ENCODE peak calls at places on chromosome 1, in eight cellular contexts. One of them, this sample, is unnamed.
A peak's percentile ranks its signal among the peaks of the same experiment; 100 is the strongest.

GRCh38 chr1:168497376-168497952 is 46.3 kb downstream of the XCL2 start:
- DNase-seq in ascending aorta: no peak
- DNase-seq in SJSA1: no peak
- DNase-seq in CD8-positive, alpha-beta T cell: no peak
- DNase-seq in right lobe of liver: no peak
- DNase-seq in mesendoderm: no peak
- DNase-seq in heart right ventricle: no peak
- DNase-seq in prostate gland: no peak
- DNase-seq in this sample: no peak

GRCh38 chr1:109040627-109041613 is 982 bp downstream of the WDR47 start:
- DNase-seq in ascending aorta: no peak
- DNase-seq in SJSA1: no peak
- DNase-seq in CD8-positive, alpha-beta T cell: no peak
- DNase-seq in right lobe of liver: peak; percentile 56
- DNase-seq in mesendoderm: peak; percentile 16
- DNase-seq in heart right ventricle: peak; percentile 10
- DNase-seq in prostate gland: peak; percentile 6
- DNase-seq in this sample: no peak

GRCh38 chr1:221002601-221003000 is 123.4 kb downstream of the HLX start:
- DNase-seq in ascending aorta: no peak
- DNase-seq in SJSA1: no peak
- DNase-seq in CD8-positive, alpha-beta T cell: no peak
- DNase-seq in right lobe of liver: no peak
- DNase-seq in mesendoderm: no peak
- DNase-seq in heart right ventricle: no peak
- DNase-seq in prostate gland: no peak
- DNase-seq in this sample: no peak

GRCh38 chr1:65581120-65581519 is 160.7 kb downstream of the LEPR start:
- DNase-seq in ascending aorta: no peak
- DNase-seq in SJSA1: no peak
- DNase-seq in CD8-positive, alpha-beta T cell: no peak
- DNase-seq in right lobe of liver: no peak
- DNase-seq in mesendoderm: peak; percentile 24
- DNase-seq in heart right ventricle: no peak
- DNase-seq in prostate gland: no peak
- DNase-seq in this sample: no peak

GRCh38 chr1:232519186-232519585 is 110.7 kb downstream of the SIPA1L2 start:
- DNase-seq in ascending aorta: no peak
- DNase-seq in SJSA1: no peak
- DNase-seq in CD8-positive, alpha-beta T cell: no peak
- DNase-seq in right lobe of liver: no peak
- DNase-seq in mesendoderm: peak; percentile 49
- DNase-seq in heart right ventricle: peak; percentile 54
- DNase-seq in prostate gland: no peak
- DNase-seq in this sample: no peak

GRCh38 chr1:245583575-245584330 is 429.0 kb downstream of the KIF26B start:
- DNase-seq in ascending aorta: no peak
- DNase-seq in SJSA1: no peak
- DNase-seq in CD8-positive, alpha-beta T cell: no peak
- DNase-seq in right lobe of liver: no peak
- DNase-seq in mesendoderm: no peak
- DNase-seq in heart right ventricle: no peak
- DNase-seq in prostate gland: no peak
- DNase-seq in this sample: no peak

GRCh38 chr1:168227620-168228019 is 1.8 kb downstream of the SFT2D2 start:
- DNase-seq in ascending aorta: no peak
- DNase-seq in SJSA1: no peak
- DNase-seq in CD8-positive, alpha-beta T cell: no peak
- DNase-seq in right lobe of liver: no peak
- DNase-seq in mesendoderm: no peak
- DNase-seq in heart right ventricle: no peak
- DNase-seq in prostate gland: no peak
- DNase-seq in this sample: no peak

GRCh38 chr1:24199291-24199900 is 12.3 kb upstream of the IFNLR1 start:
- DNase-seq in ascending aorta: no peak
- DNase-seq in SJSA1: peak; percentile 64
- DNase-seq in CD8-positive, alpha-beta T cell: peak; percentile 75
- DNase-seq in right lobe of liver: no peak
- DNase-seq in mesendoderm: peak; percentile 82
- DNase-seq in heart right ventricle: peak; percentile 60
- DNase-seq in prostate gland: peak; percentile 51
- DNase-seq in this sample: no peak

GRCh38 chr1:941588-942383 is 17.3 kb downstream of the NOC2L start:
- DNase-seq in ascending aorta: no peak
- DNase-seq in SJSA1: peak; percentile 98
- DNase-seq in CD8-positive, alpha-beta T cell: no peak
- DNase-seq in right lobe of liver: no peak
- DNase-seq in mesendoderm: peak; percentile 97
- DNase-seq in heart right ventricle: peak; percentile 67
- DNase-seq in prostate gland: no peak
- DNase-seq in this sample: no peak

GRCh38 chr1:26408604-26409003 is 2.0 kb upstream of the LIN28A start:
- DNase-seq in ascending aorta: no peak
- DNase-seq in SJSA1: peak; percentile 63
- DNase-seq in CD8-positive, alpha-beta T cell: peak; percentile 73
- DNase-seq in right lobe of liver: peak; percentile 70
- DNase-seq in mesendoderm: peak; percentile 89
- DNase-seq in heart right ventricle: peak; percentile 75
- DNase-seq in prostate gland: peak; percentile 58
- DNase-seq in this sample: no peak

GRCh38 chr1:178030452-178030851 is 60.6 kb upstream of the SEC16B start:
- DNase-seq in ascending aorta: no peak
- DNase-seq in SJSA1: no peak
- DNase-seq in CD8-positive, alpha-beta T cell: no peak
- DNase-seq in right lobe of liver: no peak
- DNase-seq in mesendoderm: no peak
- DNase-seq in heart right ventricle: no peak
- DNase-seq in prostate gland: no peak
- DNase-seq in this sample: no peak

GRCh38 chr1:222815367-222815765 is 527 bp downstream of the DISP1 start:
- DNase-seq in ascending aorta: no peak
- DNase-seq in SJSA1: peak; percentile 68
- DNase-seq in CD8-positive, alpha-beta T cell: peak; percentile 55
- DNase-seq in right lobe of liver: no peak
- DNase-seq in mesendoderm: peak; percentile 53
- DNase-seq in heart right ventricle: no peak
- DNase-seq in prostate gland: no peak
- DNase-seq in this sample: peak; percentile 39

GRCh38 chr1:234954613-234955012 is 174.0 kb downstream of the TOMM20 start:
- DNase-seq in ascending aorta: no peak
- DNase-seq in SJSA1: no peak
- DNase-seq in CD8-positive, alpha-beta T cell: no peak
- DNase-seq in right lobe of liver: no peak
- DNase-seq in mesendoderm: no peak
- DNase-seq in heart right ventricle: no peak
- DNase-seq in prostate gland: no peak
- DNase-seq in this sample: no peak

GRCh38 chr1:87212431-87213125 is 116.1 kb upstream of the LMO4 start:
- DNase-seq in ascending aorta: no peak
- DNase-seq in SJSA1: no peak
- DNase-seq in CD8-positive, alpha-beta T cell: no peak
- DNase-seq in right lobe of liver: no peak
- DNase-seq in mesendoderm: no peak
- DNase-seq in heart right ventricle: no peak
- DNase-seq in prostate gland: no peak
- DNase-seq in this sample: no peak

GRCh38 chr1:43974443-43975248 is at the start of gene ATP6V0B:
- DNase-seq in ascending aorta: peak; percentile 87
- DNase-seq in SJSA1: peak; percentile 96
- DNase-seq in CD8-positive, alpha-beta T cell: peak; percentile 91
- DNase-seq in right lobe of liver: peak; percentile 99
- DNase-seq in mesendoderm: peak; percentile 97
- DNase-seq in heart right ventricle: peak; percentile 96
- DNase-seq in prostate gland: peak; percentile 97
- DNase-seq in this sample: peak; percentile 91

GRCh38 chr1:151847867-151848596 is 5.5 kb downstream of the THEM5 start:
- DNase-seq in ascending aorta: no peak
- DNase-seq in SJSA1: no peak
- DNase-seq in CD8-positive, alpha-beta T cell: no peak
- DNase-seq in right lobe of liver: no peak
- DNase-seq in mesendoderm: no peak
- DNase-seq in heart right ventricle: no peak
- DNase-seq in prostate gland: no peak
- DNase-seq in this sample: no peak

GRCh38 chr1:46181343-46182260 is 5.3 kb upstream of the P3R3URF start:
- DNase-seq in ascending aorta: no peak
- DNase-seq in SJSA1: no peak
- DNase-seq in CD8-positive, alpha-beta T cell: no peak
- DNase-seq in right lobe of liver: no peak
- DNase-seq in mesendoderm: no peak
- DNase-seq in heart right ventricle: no peak
- DNase-seq in prostate gland: no peak
- DNase-seq in this sample: no peak

GRCh38 chr1:147079400-147080012 is 92.8 kb downstream of the PRKAB2 start:
- DNase-seq in ascending aorta: no peak
- DNase-seq in SJSA1: no peak
- DNase-seq in CD8-positive, alpha-beta T cell: peak; percentile 25
- DNase-seq in right lobe of liver: no peak
- DNase-seq in mesendoderm: no peak
- DNase-seq in heart right ventricle: no peak
- DNase-seq in prostate gland: no peak
- DNase-seq in this sample: no peak
- H3K27me3 ChIP-seq in ascending aorta: peaks cover 17% of the 10 kb centered on the region
- H3K27me3 ChIP-seq in SJSA1: no peaks in the 10 kb centered on the region
- H3K27me3 ChIP-seq in CD8-positive, alpha-beta T cell: peaks cover 33% of the 10 kb centered on the region
- H3K27me3 ChIP-seq in right lobe of liver: no peaks in the 10 kb centered on the region
- H3K27me3 ChIP-seq in mesendoderm: peaks cover 57% of the 10 kb centered on the region
- H3K27me3 ChIP-seq in heart right ventricle: peaks cover 24% of the 10 kb centered on the region
- H3K27me3 ChIP-seq in prostate gland: peaks cover 19% of the 10 kb centered on the region
- H3K27me3 ChIP-seq in this sample: peaks cover 27% of the 10 kb centered on the region

DNA sequence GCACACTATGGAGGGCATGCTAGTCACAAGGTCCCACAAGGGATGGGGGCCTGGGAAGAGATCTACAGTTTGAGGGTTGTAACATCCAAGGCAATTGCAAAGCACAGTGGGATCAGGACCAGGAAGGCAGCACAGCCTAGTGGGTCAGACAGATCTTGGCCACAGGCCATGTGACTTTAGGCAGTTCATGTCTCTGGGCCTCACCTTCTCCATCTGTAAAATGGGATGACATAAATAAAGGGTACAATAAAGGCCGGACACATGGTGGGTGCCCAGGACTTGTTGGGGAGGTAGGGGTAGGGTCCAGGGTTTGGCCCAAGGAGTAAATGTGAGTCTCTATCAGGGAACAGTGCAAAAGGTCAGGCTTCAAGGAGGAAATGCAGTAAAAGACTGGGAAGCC is 18.1 kb upstream of the IGSF21 start:
- DNase-seq in ascending aorta: no peak
- DNase-seq in SJSA1: no peak
- DNase-seq in CD8-positive, alpha-beta T cell: no peak
- DNase-seq in right lobe of liver: no peak
- DNase-seq in mesendoderm: no peak
- DNase-seq in heart right ventricle: no peak
- DNase-seq in prostate gland: no peak
- DNase-seq in this sample: no peak
- H3K27me3 ChIP-seq in ascending aorta: no peaks in the 10 kb centered on the region
- H3K27me3 ChIP-seq in SJSA1: no peaks in the 10 kb centered on the region
- H3K27me3 ChIP-seq in CD8-positive, alpha-beta T cell: no peaks in the 10 kb centered on the region
- H3K27me3 ChIP-seq in right lobe of liver: no peaks in the 10 kb centered on the region
- H3K27me3 ChIP-seq in mesendoderm: no peaks in the 10 kb centered on the region
- H3K27me3 ChIP-seq in heart right ventricle: no peaks in the 10 kb centered on the region
- H3K27me3 ChIP-seq in prostate gland: peaks cover 3% of the 10 kb centered on the region
- H3K27me3 ChIP-seq in this sample: no peaks in the 10 kb centered on the region

GRCh38 chr1:7252411-7253117 is 467.3 kb downstream of the CAMTA1 start:
- DNase-seq in ascending aorta: no peak
- DNase-seq in SJSA1: no peak
- DNase-seq in CD8-positive, alpha-beta T cell: no peak
- DNase-seq in right lobe of liver: no peak
- DNase-seq in mesendoderm: no peak
- DNase-seq in heart right ventricle: no peak
- DNase-seq in prostate gland: no peak
- DNase-seq in this sample: no peak

GRCh38 chr1:7253988-7254587 is 468.8 kb downstream of the CAMTA1 start:
- DNase-seq in ascending aorta: no peak
- DNase-seq in SJSA1: no peak
- DNase-seq in CD8-positive, alpha-beta T cell: no peak
- DNase-seq in right lobe of liver: no peak
- DNase-seq in mesendoderm: no peak
- DNase-seq in heart right ventricle: no peak
- DNase-seq in prostate gland: peak; percentile 1
- DNase-seq in this sample: no peak

GRCh38 chr1:7250826-7251800 is 465.9 kb downstream of the CAMTA1 start:
- DNase-seq in ascending aorta: no peak
- DNase-seq in SJSA1: no peak
- DNase-seq in CD8-positive, alpha-beta T cell: no peak
- DNase-seq in right lobe of liver: no peak
- DNase-seq in mesendoderm: no peak
- DNase-seq in heart right ventricle: no peak
- DNase-seq in prostate gland: no peak
- DNase-seq in this sample: no peak

GRCh38 chr1:7255303-7256058 is 470.2 kb downstream of the CAMTA1 start:
- DNase-seq in ascending aorta: no peak
- DNase-seq in SJSA1: no peak
- DNase-seq in CD8-positive, alpha-beta T cell: no peak
- DNase-seq in right lobe of liver: no peak
- DNase-seq in mesendoderm: no peak
- DNase-seq in heart right ventricle: no peak
- DNase-seq in prostate gland: peak; percentile 1
- DNase-seq in this sample: no peak

GRCh38 chr1:7253118-7253480 is 467.8 kb downstream of the CAMTA1 start:
- DNase-seq in ascending aorta: no peak
- DNase-seq in SJSA1: no peak
- DNase-seq in CD8-positive, alpha-beta T cell: no peak
- DNase-seq in right lobe of liver: no peak
- DNase-seq in mesendoderm: no peak
- DNase-seq in heart right ventricle: no peak
- DNase-seq in prostate gland: no peak
- DNase-seq in this sample: no peak
- H3K27me3 ChIP-seq in ascending aorta: no peaks in the 10 kb centered on the region
- H3K27me3 ChIP-seq in SJSA1: no peaks in the 10 kb centered on the region
- H3K27me3 ChIP-seq in CD8-positive, alpha-beta T cell: peaks cover 2% of the 10 kb centered on the region
- H3K27me3 ChIP-seq in right lobe of liver: no peaks in the 10 kb centered on the region
- H3K27me3 ChIP-seq in mesendoderm: no peaks in the 10 kb centered on the region
- H3K27me3 ChIP-seq in heart right ventricle: no peaks in the 10 kb centered on the region
- H3K27me3 ChIP-seq in prostate gland: peaks cover 3% of the 10 kb centered on the region
- H3K27me3 ChIP-seq in this sample: no peaks in the 10 kb centered on the region

GRCh38 chr1:33365560-33365997 is 44.7 kb upstream of the A3GALT2 start:
- DNase-seq in ascending aorta: no peak
- DNase-seq in SJSA1: peak; percentile 63
- DNase-seq in CD8-positive, alpha-beta T cell: no peak
- DNase-seq in right lobe of liver: no peak
- DNase-seq in mesendoderm: no peak
- DNase-seq in heart right ventricle: peak; percentile 49
- DNase-seq in prostate gland: no peak
- DNase-seq in this sample: no peak

GRCh38 chr1:33364578-33364945 is 43.7 kb upstream of the A3GALT2 start:
- DNase-seq in ascending aorta: no peak
- DNase-seq in SJSA1: no peak
- DNase-seq in CD8-positive, alpha-beta T cell: no peak
- DNase-seq in right lobe of liver: no peak
- DNase-seq in mesendoderm: no peak
- DNase-seq in heart right ventricle: peak; percentile 27
- DNase-seq in prostate gland: no peak
- DNase-seq in this sample: no peak

GRCh38 chr1:33360367-33360766 is 39.5 kb upstream of the A3GALT2 start:
- DNase-seq in ascending aorta: no peak
- DNase-seq in SJSA1: no peak
- DNase-seq in CD8-positive, alpha-beta T cell: no peak
- DNase-seq in right lobe of liver: no peak
- DNase-seq in mesendoderm: no peak
- DNase-seq in heart right ventricle: no peak
- DNase-seq in prostate gland: no peak
- DNase-seq in this sample: no peak

GRCh38 chr1:33361553-33362262 is 40.8 kb upstream of the A3GALT2 start:
- DNase-seq in ascending aorta: no peak
- DNase-seq in SJSA1: no peak
- DNase-seq in CD8-positive, alpha-beta T cell: no peak
- DNase-seq in right lobe of liver: no peak
- DNase-seq in mesendoderm: peak; percentile 89
- DNase-seq in heart right ventricle: peak; percentile 57
- DNase-seq in prostate gland: no peak
- DNase-seq in this sample: no peak

GRCh38 chr1:33363470-33363861 is 42.6 kb upstream of the A3GALT2 start:
- DNase-seq in ascending aorta: no peak
- DNase-seq in SJSA1: no peak
- DNase-seq in CD8-positive, alpha-beta T cell: no peak
- DNase-seq in right lobe of liver: no peak
- DNase-seq in mesendoderm: no peak
- DNase-seq in heart right ventricle: no peak
- DNase-seq in prostate gland: no peak
- DNase-seq in this sample: no peak
- H3K27me3 ChIP-seq in ascending aorta: no peaks in the 10 kb centered on the region
- H3K27me3 ChIP-seq in SJSA1: no peaks in the 10 kb centered on the region
- H3K27me3 ChIP-seq in CD8-positive, alpha-beta T cell: no peaks in the 10 kb centered on the region
- H3K27me3 ChIP-seq in right lobe of liver: no peaks in the 10 kb centered on the region
- H3K27me3 ChIP-seq in mesendoderm: peaks cover 2% of the 10 kb centered on the region
- H3K27me3 ChIP-seq in heart right ventricle: no peaks in the 10 kb centered on the region
- H3K27me3 ChIP-seq in prostate gland: no peaks in the 10 kb centered on the region
- H3K27me3 ChIP-seq in this sample: no peaks in the 10 kb centered on the region